ENCODE peak calls at places on chromosomes 3 and 15, in six cellular contexts. L is heart left ventricle, Y is ovary, I is sigmoid colon, Q is psoas muscle, U is mesendoderm. J is an unnamed sample.

GRCh38 chr3:192812736-192813383 is 85.5 kb upstream of the FGF12 start:
- DNase-seq in L (no peak), Y (no peak), I (no peak), Q (no peak), U (peak; percentile 75), J (peak; percentile 88)

GRCh38 chr15:75309711-75310110 is 26.2 kb upstream of the COMMD4 start:
- DNase-seq in L (no peak), Y (no peak), I (no peak), Q (no peak), U (no peak), J (peak; percentile 54)

GRCh38 chr15:39786444-39787056 is 3.9 kb upstream of the FSIP1 start:
- DNase-seq in L (no peak), Y (no peak), I (no peak), Q (no peak), U (peak; percentile 83), J (peak; percentile 88)

GRCh38 chr15:50358805-50359204 is 3.8 kb upstream of the GABPB1 start:
- DNase-seq in L (no peak), Y (no peak), I (no peak), Q (no peak), U (peak; percentile 83), J (peak; percentile 63)

GRCh38 chr15:62360286-62360685 is 195.2 kb upstream of the C2CD4B start:
- DNase-seq in L (no peak), Y (no peak), I (no peak), Q (no peak), U (no peak), J (no peak)

GRCh38 chr3:94183551-94183950 is 120.7 kb downstream of the NSUN3 start:
- DNase-seq in L (no peak), Y (no peak), I (no peak), Q (no peak), U (no peak), J (no peak)

GRCh38 chr3:177057768-177058167 is 139.5 kb downstream of the TBL1XR1 start:
- DNase-seq in L (no peak), Y (no peak), I (no peak), Q (no peak), U (no peak), J (no peak)

GRCh38 chr15:70609919-70610318 is 153.4 kb downstream of the UACA start:
- DNase-seq in L (no peak), Y (peak; percentile 49), I (no peak), Q (no peak), U (no peak), J (no peak)

GRCh38 chr15:40293905-40294895 is 11.3 kb upstream of the ANKRD63 start:
- DNase-seq in L (peak; percentile 21), Y (no peak), I (no peak), Q (peak; percentile 36), U (peak; percentile 26), J (no peak)

GRCh38 chr15:36827824-36828223 is 248.4 kb downstream of the CDIN1 start:
- DNase-seq in L (no peak), Y (no peak), I (no peak), Q (no peak), U (no peak), J (no peak)
- H3K4me1 ChIP-seq in L (peaks cover 7% of the 10 kb centered on the region), Y (no peaks in the 10 kb centered on the region), I (peaks cover 9% of the 10 kb centered on the region), Q (no peaks in the 10 kb centered on the region), U (no peaks in the 10 kb centered on the region), J (peaks cover 4% of the 10 kb centered on the region)

GRCh38 chr3:188208751-188209433 is 54.9 kb downstream of the LPP start:
- DNase-seq in L (no peak), Y (no peak), I (no peak), Q (no peak), U (no peak), J (peak; percentile 46)

GRCh38 chr3:188204516-188204915 is 50.6 kb downstream of the LPP start:
- DNase-seq in L (no peak), Y (no peak), I (no peak), Q (no peak), U (no peak), J (no peak)

GRCh38 chr3:188205992-188206416 is 52.0 kb downstream of the LPP start:
- DNase-seq in L (no peak), Y (no peak), I (no peak), Q (no peak), U (peak; percentile 68), J (no peak)

GRCh38 chr3:188207941-188208750 is 54.2 kb downstream of the LPP start:
- DNase-seq in L (no peak), Y (no peak), I (no peak), Q (no peak), U (peak; percentile 93), J (no peak)

GRCh38 chr3:188206787-188207186 is 52.8 kb downstream of the LPP start:
- DNase-seq in L (no peak), Y (no peak), I (no peak), Q (no peak), U (no peak), J (no peak)
- H3K4me1 ChIP-seq in L (peaks cover 62% of the 10 kb centered on the region), Y (peaks cover 7% of the 10 kb centered on the region), I (peaks cover 82% of the 10 kb centered on the region), Q (peaks cover 33% of the 10 kb centered on the region), U (no peaks in the 10 kb centered on the region), J (peaks cover 17% of the 10 kb centered on the region)

GRCh38 chr3:8484409-8485140 is 17.0 kb upstream of the LMCD1 start:
- DNase-seq in L (no peak), Y (no peak), I (no peak), Q (no peak), U (no peak), J (no peak)

GRCh38 chr3:8481380-8481779 is 20.2 kb upstream of the LMCD1 start:
- DNase-seq in L (no peak), Y (no peak), I (no peak), Q (no peak), U (peak; percentile 78), J (no peak)

GRCh38 chr3:8482960-8483665 is 18.5 kb upstream of the LMCD1 start:
- DNase-seq in L (peak; percentile 86), Y (peak; percentile 78), I (peak; percentile 75), Q (peak; percentile 82), U (no peak), J (peak; percentile 88)

GRCh38 chr3:8480699-8481098 is 20.9 kb upstream of the LMCD1 start:
- DNase-seq in L (no peak), Y (no peak), I (no peak), Q (no peak), U (no peak), J (no peak)

GRCh38 chr3:8482263-8482662 is 19.4 kb upstream of the LMCD1 start:
- DNase-seq in L (no peak), Y (no peak), I (no peak), Q (no peak), U (no peak), J (no peak)
- H3K4me1 ChIP-seq in L (peaks cover 42% of the 10 kb centered on the region), Y (peaks cover 13% of the 10 kb centered on the region), I (peaks cover 20% of the 10 kb centered on the region), Q (peaks cover 28% of the 10 kb centered on the region), U (no peaks in the 10 kb centered on the region), J (peaks cover 36% of the 10 kb centered on the region)

DNA sequence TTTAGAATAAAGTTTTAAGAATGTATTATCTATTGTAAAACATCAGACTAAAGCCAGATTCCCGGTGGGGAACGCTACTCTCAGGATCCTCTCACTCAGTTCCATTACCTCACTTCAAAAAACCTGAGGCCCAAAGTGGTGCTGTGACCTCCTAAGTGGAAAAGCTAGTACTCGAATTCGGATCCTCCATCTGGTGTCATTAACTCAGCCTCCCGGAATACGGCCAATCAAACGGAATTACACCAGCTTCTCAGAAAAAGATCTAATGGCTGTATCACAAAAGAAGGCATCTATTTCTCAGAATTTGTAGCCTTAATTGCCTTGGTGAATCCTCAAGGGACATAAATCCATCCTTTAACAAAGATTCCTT is 624 bp downstream of the ACAD11 start:
- DNase-seq in L (no peak), Y (no peak), I (no peak), Q (no peak), U (no peak), J (no peak)
- H3K4me1 ChIP-seq in L (peaks cover 66% of the 10 kb centered on the region), Y (peaks cover 2% of the 10 kb centered on the region), I (peaks cover 29% of the 10 kb centered on the region), Q (peaks cover 21% of the 10 kb centered on the region), U (no peaks in the 10 kb centered on the region), J (peaks cover 34% of the 10 kb centered on the region)

GRCh38 chr3:129655326-129655725 is 48.9 kb upstream of the PLXND1 start:
- DNase-seq in L (no peak), Y (no peak), I (no peak), Q (no peak), U (no peak), J (no peak)

GRCh38 chr3:129658156-129658843 is 51.8 kb upstream of the PLXND1 start:
- DNase-seq in L (no peak), Y (no peak), I (no peak), Q (no peak), U (peak; percentile 12), J (no peak)

GRCh38 chr3:129656659-129657247 is 50.3 kb upstream of the PLXND1 start:
- DNase-seq in L (no peak), Y (no peak), I (no peak), Q (no peak), U (peak; percentile 58), J (no peak)

GRCh38 chr3:129654126-129654525 is 47.6 kb upstream of the PLXND1 start:
- DNase-seq in L (no peak), Y (no peak), I (no peak), Q (no peak), U (no peak), J (peak; percentile 83)

GRCh38 chr3:129657261-129658046 is 51.0 kb upstream of the PLXND1 start:
- DNase-seq in L (no peak), Y (no peak), I (no peak), Q (no peak), U (no peak), J (peak; percentile 58)
- H3K4me1 ChIP-seq in L (peaks cover 43% of the 10 kb centered on the region), Y (peaks cover 6% of the 10 kb centered on the region), I (peaks cover 29% of the 10 kb centered on the region), Q (peaks cover 66% of the 10 kb centered on the region), U (no peaks in the 10 kb centered on the region), J (peaks cover 54% of the 10 kb centered on the region)

GRCh38 chr15:90266061-90266431 is 574 bp downstream of the NGRN start:
- DNase-seq in L (peak; percentile 44), Y (no peak), I (peak; percentile 73), Q (peak; percentile 62), U (peak; percentile 82), J (peak; percentile 65)

GRCh38 chr15:90265271-90266060 is at the start of gene NGRN:
- DNase-seq in L (peak; percentile 94), Y (peak; percentile 88), I (peak; percentile 96), Q (peak; percentile 95), U (peak; percentile 97), J (peak; percentile 96)

GRCh38 chr15:90262426-90262825 is 3.0 kb upstream of the NGRN start:
- DNase-seq in L (no peak), Y (no peak), I (no peak), Q (peak; percentile 65), U (no peak), J (no peak)

GRCh38 chr15:90266485-90266884 is 1.0 kb downstream of the NGRN start:
- DNase-seq in L (no peak), Y (no peak), I (no peak), Q (no peak), U (no peak), J (peak; percentile 79)

DNA sequence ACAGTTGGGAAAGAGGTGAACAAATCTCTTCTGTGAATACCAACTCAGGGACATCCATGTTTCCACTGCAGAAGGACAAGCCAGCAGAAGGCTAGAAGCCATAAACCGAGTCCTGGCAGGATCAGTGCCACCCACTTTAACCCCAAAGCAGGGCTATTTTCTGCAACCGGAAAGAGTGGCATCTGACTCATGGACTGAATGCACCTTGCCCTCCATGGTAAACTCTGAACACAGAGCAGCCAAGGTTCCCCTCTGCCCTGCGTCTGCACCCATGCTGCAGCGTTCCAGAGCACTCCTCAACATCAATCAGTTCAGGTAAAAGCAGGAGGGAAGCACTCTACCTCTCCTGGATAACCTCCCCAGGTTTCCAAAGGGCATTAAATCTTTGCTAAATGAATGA is 823 bp upstream of the NGRN start:
- DNase-seq in L (no peak), Y (no peak), I (no peak), Q (peak; percentile 60), U (no peak), J (peak; percentile 16)
- H3K4me1 ChIP-seq in L (peaks cover 40% of the 10 kb centered on the region), Y (peaks cover 8% of the 10 kb centered on the region), I (peaks cover 42% of the 10 kb centered on the region), Q (peaks cover 34% of the 10 kb centered on the region), U (peaks cover 11% of the 10 kb centered on the region), J (peaks cover 51% of the 10 kb centered on the region)

GRCh38 chr3:113847664-113848461 is 9.3 kb downstream of the GRAMD1C start:
- DNase-seq in L (no peak), Y (no peak), I (no peak), Q (no peak), U (no peak), J (no peak)
- H3K4me1 ChIP-seq in L (no peaks in the 10 kb centered on the region), Y (no peaks in the 10 kb centered on the region), I (no peaks in the 10 kb centered on the region), Q (no peaks in the 10 kb centered on the region), U (no peaks in the 10 kb centered on the region), J (no peaks in the 10 kb centered on the region)